ENCODE peak calls at places on chromosomes 16 and 17, in four cellular contexts. One of them, this sample, is unnamed.

GRCh38 chr16:58077796-58078195 is 51.4 kb downstream of the CFAP20 start:
- DNase-seq in kidney epithelial cell: no peak
- DNase-seq in NCI-H2171 treated with DMSO at 0.1 percent for 48 hours: no peak
- DNase-seq in pancreas: no peak
- DNase-seq in this sample: no peak

GRCh38 chr17:62876664-62877411 is 68.7 kb upstream of the MARCHF10 start:
- DNase-seq in kidney epithelial cell: no peak
- DNase-seq in NCI-H2171 treated with DMSO at 0.1 percent for 48 hours: no peak
- DNase-seq in pancreas: no peak
- DNase-seq in this sample: no peak

GRCh38 chr17:38727661-38728220 is 2.4 kb upstream of the CISD3 start:
- DNase-seq in kidney epithelial cell: no peak
- DNase-seq in NCI-H2171 treated with DMSO at 0.1 percent for 48 hours: no peak
- DNase-seq in pancreas: no peak
- DNase-seq in this sample: no peak

GRCh38 chr17:17363638-17364337 is 60.6 kb downstream of the NT5M start:
- DNase-seq in kidney epithelial cell: no peak
- DNase-seq in NCI-H2171 treated with DMSO at 0.1 percent for 48 hours: peak
- DNase-seq in pancreas: peak
- DNase-seq in this sample: no peak

GRCh38 chr17:81291662-81292061 is 3.4 kb downstream of the SLC38A10 start:
- DNase-seq in kidney epithelial cell: no peak
- DNase-seq in NCI-H2171 treated with DMSO at 0.1 percent for 48 hours: peak
- DNase-seq in pancreas: peak
- DNase-seq in this sample: peak

GRCh38 chr16:11669380-11670146 is 1.3 kb downstream of the SNN start:
- DNase-seq in kidney epithelial cell: no peak
- DNase-seq in NCI-H2171 treated with DMSO at 0.1 percent for 48 hours: no peak
- DNase-seq in pancreas: peak
- DNase-seq in this sample: no peak

GRCh38 chr16:84283314-84284167 is 11.1 kb upstream of the WFDC1 start:
- DNase-seq in kidney epithelial cell: no peak
- DNase-seq in NCI-H2171 treated with DMSO at 0.1 percent for 48 hours: no peak
- DNase-seq in pancreas: no peak
- DNase-seq in this sample: no peak

GRCh38 chr16:88783391-88784073 is 1.5 kb downstream of the PIEZO1 start:
- DNase-seq in kidney epithelial cell: no peak
- DNase-seq in NCI-H2171 treated with DMSO at 0.1 percent for 48 hours: no peak
- DNase-seq in pancreas: no peak
- DNase-seq in this sample: no peak

GRCh38 chr17:73506470-73507435 is 137.5 kb downstream of the SDK2 start:
- DNase-seq in kidney epithelial cell: no peak
- DNase-seq in NCI-H2171 treated with DMSO at 0.1 percent for 48 hours: no peak
- DNase-seq in pancreas: no peak
- DNase-seq in this sample: no peak

GRCh38 chr16:19330801-19331484 is 45.4 kb downstream of the CLEC19A start:
- DNase-seq in kidney epithelial cell: no peak
- DNase-seq in NCI-H2171 treated with DMSO at 0.1 percent for 48 hours: no peak
- DNase-seq in pancreas: no peak
- DNase-seq in this sample: peak

GRCh38 chr17:80063815-80064585 is 27.6 kb downstream of the CCDC40 start:
- DNase-seq in kidney epithelial cell: peak
- DNase-seq in NCI-H2171 treated with DMSO at 0.1 percent for 48 hours: no peak
- DNase-seq in pancreas: peak
- DNase-seq in this sample: peak

GRCh38 chr17:18379246-18380146 is 1.9 kb downstream of the EVPLL start:
- DNase-seq in kidney epithelial cell: no peak
- DNase-seq in NCI-H2171 treated with DMSO at 0.1 percent for 48 hours: no peak
- DNase-seq in pancreas: no peak
- DNase-seq in this sample: no peak

GRCh38 chr17:55056530-55056929 is 88.0 kb downstream of the STXBP4 start:
- DNase-seq in kidney epithelial cell: no peak
- DNase-seq in NCI-H2171 treated with DMSO at 0.1 percent for 48 hours: peak
- DNase-seq in pancreas: peak
- DNase-seq in this sample: peak

GRCh38 chr17:68580236-68580903 is 20.8 kb downstream of the FAM20A start:
- DNase-seq in kidney epithelial cell: peak
- DNase-seq in NCI-H2171 treated with DMSO at 0.1 percent for 48 hours: no peak
- DNase-seq in pancreas: no peak
- DNase-seq in this sample: peak

GRCh38 chr17:27990100-27990499 is 52.4 kb upstream of the NLK start:
- DNase-seq in kidney epithelial cell: no peak
- DNase-seq in NCI-H2171 treated with DMSO at 0.1 percent for 48 hours: no peak
- DNase-seq in pancreas: no peak
- DNase-seq in this sample: no peak

GRCh38 chr17:44522883-44523671 is 19.9 kb upstream of the GPATCH8 start:
- DNase-seq in kidney epithelial cell: no peak
- DNase-seq in NCI-H2171 treated with DMSO at 0.1 percent for 48 hours: no peak
- DNase-seq in pancreas: peak
- DNase-seq in this sample: peak

GRCh38 chr16:84207266-84207665 is 16.3 kb downstream of the ADAD2 start:
- DNase-seq in kidney epithelial cell: no peak
- DNase-seq in NCI-H2171 treated with DMSO at 0.1 percent for 48 hours: no peak
- DNase-seq in pancreas: no peak
- DNase-seq in this sample: no peak

GRCh38 chr16:81778861-81779539 is at the start of gene PLCG2:
- DNase-seq in kidney epithelial cell: no peak
- DNase-seq in NCI-H2171 treated with DMSO at 0.1 percent for 48 hours: peak
- DNase-seq in pancreas: peak
- DNase-seq in this sample: no peak

GRCh38 chr17:62807812-62808575 is at the start of gene MARCHF10:
- DNase-seq in kidney epithelial cell: no peak
- DNase-seq in NCI-H2171 treated with DMSO at 0.1 percent for 48 hours: peak
- DNase-seq in pancreas: peak
- DNase-seq in this sample: no peak

GRCh38 chr17:39139561-39139960 is 11.9 kb downstream of the PLXDC1 start:
- DNase-seq in kidney epithelial cell: no peak
- DNase-seq in NCI-H2171 treated with DMSO at 0.1 percent for 48 hours: no peak
- DNase-seq in pancreas: no peak
- DNase-seq in this sample: no peak

GRCh38 chr16:88782454-88783390 is 2.3 kb downstream of the PIEZO1 start:
- DNase-seq in kidney epithelial cell: no peak
- DNase-seq in NCI-H2171 treated with DMSO at 0.1 percent for 48 hours: peak
- DNase-seq in pancreas: peak
- DNase-seq in this sample: no peak

GRCh38 chr17:82106697-82107305 is 8.8 kb upstream of the FASN start:
- DNase-seq in kidney epithelial cell: no peak
- DNase-seq in NCI-H2171 treated with DMSO at 0.1 percent for 48 hours: peak
- DNase-seq in pancreas: peak
- DNase-seq in this sample: no peak

GRCh38 chr17:66684716-66685115 is 150.2 kb upstream of the CACNG5 start:
- DNase-seq in kidney epithelial cell: no peak
- DNase-seq in NCI-H2171 treated with DMSO at 0.1 percent for 48 hours: no peak
- DNase-seq in pancreas: no peak
- DNase-seq in this sample: no peak

GRCh38 chr16:29308644-29309546 is 97.6 kb downstream of the NPIPB11 start:
- DNase-seq in kidney epithelial cell: no peak
- DNase-seq in NCI-H2171 treated with DMSO at 0.1 percent for 48 hours: no peak
- DNase-seq in pancreas: peak
- DNase-seq in this sample: no peak

GRCh38 chr17:1834378-1835149 is 4.8 kb downstream of the RPA1 start:
- DNase-seq in kidney epithelial cell: no peak
- DNase-seq in NCI-H2171 treated with DMSO at 0.1 percent for 48 hours: no peak
- DNase-seq in pancreas: no peak
- DNase-seq in this sample: no peak

GRCh38 chr17:58338907-58339774 is 10.5 kb upstream of the TSPOAP1 start:
- DNase-seq in kidney epithelial cell: peak
- DNase-seq in NCI-H2171 treated with DMSO at 0.1 percent for 48 hours: no peak
- DNase-seq in pancreas: peak
- DNase-seq in this sample: peak

GRCh38 chr16:66020642-66021041 is 345.8 kb upstream of the CDH5 start:
- DNase-seq in kidney epithelial cell: no peak
- DNase-seq in NCI-H2171 treated with DMSO at 0.1 percent for 48 hours: no peak
- DNase-seq in pancreas: no peak
- DNase-seq in this sample: no peak

GRCh38 chr16:88953003-88953690 is 23.9 kb downstream of the CBFA2T3 start:
- DNase-seq in kidney epithelial cell: no peak
- DNase-seq in NCI-H2171 treated with DMSO at 0.1 percent for 48 hours: no peak
- DNase-seq in pancreas: peak
- DNase-seq in this sample: no peak

GRCh38 chr16:87333581-87334331 is 16.6 kb upstream of the C16orf95 start:
- DNase-seq in kidney epithelial cell: no peak
- DNase-seq in NCI-H2171 treated with DMSO at 0.1 percent for 48 hours: no peak
- DNase-seq in pancreas: peak
- DNase-seq in this sample: no peak

GRCh38 chr17:74358696-74359095 is 3.0 kb downstream of the BTBD17 start:
- DNase-seq in kidney epithelial cell: no peak
- DNase-seq in NCI-H2171 treated with DMSO at 0.1 percent for 48 hours: no peak
- DNase-seq in pancreas: no peak
- DNase-seq in this sample: no peak

GRCh38 chr17:67211742-67212141 is 33.3 kb downstream of the HELZ start:
- DNase-seq in kidney epithelial cell: no peak
- DNase-seq in NCI-H2171 treated with DMSO at 0.1 percent for 48 hours: no peak
- DNase-seq in pancreas: no peak
- DNase-seq in this sample: peak

GRCh38 chr17:45332989-45333701 is 16.3 kb upstream of the MAP3K14 start:
- DNase-seq in kidney epithelial cell: no peak
- DNase-seq in NCI-H2171 treated with DMSO at 0.1 percent for 48 hours: no peak
- DNase-seq in pancreas: no peak
- DNase-seq in this sample: no peak

GRCh38 chr17:41073676-41074075 is 8.0 kb upstream of the KRTAP2-4 start:
- DNase-seq in kidney epithelial cell: no peak
- DNase-seq in NCI-H2171 treated with DMSO at 0.1 percent for 48 hours: no peak
- DNase-seq in pancreas: no peak
- DNase-seq in this sample: no peak

GRCh38 chr17:42179911-42180410 is 981 bp downstream of the KCNH4 start:
- DNase-seq in kidney epithelial cell: no peak
- DNase-seq in NCI-H2171 treated with DMSO at 0.1 percent for 48 hours: peak
- DNase-seq in pancreas: peak
- DNase-seq in this sample: peak

GRCh38 chr17:41970901-41971331 is 4.3 kb downstream of the CNP start:
- DNase-seq in kidney epithelial cell: no peak
- DNase-seq in NCI-H2171 treated with DMSO at 0.1 percent for 48 hours: no peak
- DNase-seq in pancreas: no peak
- DNase-seq in this sample: no peak

This sample was measured in HepG2.